ENCODE peak calls at places on chromosome 11, in four cellular contexts. C is cerebellar cortex; T is stimulated activated CD4-positive, alpha-beta T cell treated with anti-CD3 and anti-CD28 coated beads, Interleukin-1b, Interleukin-23, amount 100 ng/mL, for 24 hours; L is ACHN. A is an unnamed sample.

GRCh38 chr11:1209371-1210057 is 13.4 kb upstream of the MUC5B start:
- DNase-seq in C (no peak), T (no peak), L (no peak), A (no peak)

GRCh38 chr11:942853-943252 is 17.2 kb downstream of the AP2A2 start:
- DNase-seq in C (no peak), T (no peak), L (no peak), A (no peak)

GRCh38 chr11:65574963-65575567 is 788 bp upstream of the EHBP1L1 start:
- DNase-seq in C (peak), T (no peak), L (peak), A (no peak)

GRCh38 chr11:83852775-83853442 is 566.7 kb upstream of the CCDC90B start:
- DNase-seq in C (no peak), T (no peak), L (peak), A (no peak)

GRCh38 chr11:97502201-97502600 is 1112.4 kb downstream of the JRKL start:
- DNase-seq in C (no peak), T (no peak), L (no peak), A (no peak)

GRCh38 chr11:21654091-21654490 is 538.8 kb upstream of the ANO5 start:
- DNase-seq in C (no peak), T (no peak), L (no peak), A (no peak)

GRCh38 chr11:36164522-36165250 is 124.5 kb downstream of the COMMD9 start:
- DNase-seq in C (no peak), T (no peak), L (peak), A (no peak)

GRCh38 chr11:108302121-108302785 is 79.4 kb downstream of the ATM start:
- DNase-seq in C (no peak), T (no peak), L (peak), A (no peak)

GRCh38 chr11:8262552-8263108 is 1.0 kb downstream of the LMO1 start:
- DNase-seq in C (peak), T (peak), L (peak), A (no peak)

GRCh38 chr11:79344765-79345164 is 96.1 kb downstream of the TENM4 start:
- DNase-seq in C (no peak), T (no peak), L (no peak), A (no peak)

GRCh38 chr11:8867856-8868705 is 42.9 kb upstream of the AKIP1 start:
- DNase-seq in C (no peak), T (no peak), L (no peak), A (no peak)

GRCh38 chr11:69055598-69056516 is 7.1 kb downstream of the TPCN2 start:
- DNase-seq in C (peak), T (no peak), L (no peak), A (no peak)

GRCh38 chr11:45669956-45670355 is 4.5 kb upstream of the CHST1 start:
- DNase-seq in C (no peak), T (no peak), L (no peak), A (no peak)

GRCh38 chr11:100849009-100849913 is 162.2 kb downstream of the ARHGAP42 start:
- DNase-seq in C (no peak), T (no peak), L (no peak), A (no peak)

GRCh38 chr11:5521540-5521939 is 5.0 kb upstream of the UBQLNL start:
- DNase-seq in C (no peak), T (no peak), L (no peak), A (no peak)

GRCh38 chr11:15889972-15890371 is 466.4 kb downstream of the SOX6 start:
- DNase-seq in C (no peak), T (no peak), L (no peak), A (no peak)

GRCh38 chr11:122141757-122142156 is 25.7 kb upstream of the BLID start:
- DNase-seq in C (no peak), T (no peak), L (no peak), A (no peak)

GRCh38 chr11:93113824-93114223 is 84.0 kb downstream of the SLC36A4 start:
- DNase-seq in C (no peak), T (no peak), L (no peak), A (no peak)

GRCh38 chr11:2509481-2510001 is 64.7 kb downstream of the KCNQ1 start:
- DNase-seq in C (peak), T (no peak), L (no peak), A (no peak)

GRCh38 chr11:76635991-76636520 is 34.5 kb downstream of the LRRC32 start:
- DNase-seq in C (no peak), T (no peak), L (no peak), A (no peak)

GRCh38 chr11:32333335-32333991 is 101.9 kb downstream of the WT1 start:
- DNase-seq in C (peak), T (peak), L (peak), A (no peak)

GRCh38 chr11:2825886-2826678 is 59.5 kb downstream of the CDKN1C start:
- DNase-seq in C (no peak), T (no peak), L (peak), A (no peak)

GRCh38 chr11:131883332-131883731 is 512.9 kb downstream of the NTM start:
- DNase-seq in C (no peak), T (no peak), L (no peak), A (no peak)

GRCh38 chr11:114296190-114296978 is at the start of gene NNMT:
- DNase-seq in C (no peak), T (no peak), L (peak), A (no peak)

GRCh38 chr11:58059011-58059358 is 28.2 kb downstream of the OR6Q1 start:
- DNase-seq in C (no peak), T (no peak), L (peak), A (no peak)

GRCh38 chr11:87252869-87253268 is 215.1 kb downstream of the TMEM135 start:
- DNase-seq in C (no peak), T (no peak), L (no peak), A (no peak)

A was measured in iPS DF 6.9.